ENCODE peak calls at places on chromosomes 4 and X, in ten cellular contexts. I is CD4-positive, alpha-beta memory T cell; E is heart right ventricle; O is tibial nerve; L is breast epithelium; H is esophagus muscularis mucosa; D is ovary; Y is CD8-positive, alpha-beta T cell; X is testis; J is H9. F is an unnamed sample.

GRCh38 chr4:145679520-145679919 is 426 bp upstream of the C4orf51 start:
- DNase-seq in I (no peak), E (no peak), O (no peak), L (no peak), H (no peak), D (no peak), Y (no peak), X (no peak), J (no peak), F (no peak)

GRCh38 chr4:1939664-1940509 is 68.7 kb downstream of the NSD2 start:
- DNase-seq in I (no peak), E (no peak), O (no peak), L (no peak), H (no peak), D (no peak), Y (no peak), X (no peak), J (no peak), F (no peak)

GRCh38 chrX:109830704-109831206 is 97.7 kb upstream of the ACSL4 start:
- DNase-seq in I (no peak), E (no peak), O (no peak), L (no peak), H (no peak), D (no peak), Y (no peak), X (no peak), J (no peak), F (no peak)

GRCh38 chrX:129006491-129006890 is 516.8 kb downstream of the SMARCA1 start:
- DNase-seq in I (no peak), E (no peak), O (no peak), L (no peak), H (no peak), D (no peak), Y (no peak), X (no peak), J (no peak), F (no peak)

GRCh38 chrX:129549124-129549523 is 9.1 kb downstream of the OCRL start:
- DNase-seq in I (no peak), E (no peak), O (no peak), L (no peak), H (no peak), D (no peak), Y (no peak), X (peak), J (no peak), F (no peak)

GRCh38 chrX:2500681-2501151 is at the start of the genes DHRSX and ZBED1:
- DNase-seq in I (peak), E (peak), O (no peak), L (no peak), H (no peak), D (peak), Y (no peak), X (no peak), J (no peak), F (no peak)

GRCh38 chrX:109484886-109485285 is 3.0 kb upstream of the GUCY2F start:
- DNase-seq in I (no peak), E (no peak), O (no peak), L (no peak), H (no peak), D (no peak), Y (no peak), X (no peak), J (no peak), F (no peak)

GRCh38 chrX:53261573-53261972 is 19.8 kb downstream of the IQSEC2 start:
- DNase-seq in I (peak), E (no peak), O (no peak), L (no peak), H (no peak), D (no peak), Y (no peak), X (no peak), J (no peak), F (no peak)

GRCh38 chr4:186351672-186352194 is 85.7 kb downstream of the F11 start:
- DNase-seq in I (no peak), E (no peak), O (no peak), L (no peak), H (peak), D (no peak), Y (no peak), X (no peak), J (no peak), F (no peak)

GRCh38 chr4:87052615-87053014 is 117.8 kb downstream of the AFF1 start:
- DNase-seq in I (no peak), E (no peak), O (no peak), L (no peak), H (peak), D (no peak), Y (no peak), X (no peak), J (no peak), F (no peak)

GRCh38 chrX:63918611-63919010 is 133.6 kb upstream of the ARHGEF9 start:
- DNase-seq in I (no peak), E (no peak), O (no peak), L (no peak), H (no peak), D (no peak), Y (no peak), X (no peak), J (no peak), F (no peak)

GRCh38 chr4:78644744-78645330 is 93.3 kb downstream of the ANXA3 start:
- DNase-seq in I (peak), E (peak), O (peak), L (no peak), H (no peak), D (peak), Y (peak), X (peak), J (peak), F (no peak)

GRCh38 chr4:5712517-5712916 is 1.5 kb downstream of the EVC start:
- DNase-seq in I (no peak), E (no peak), O (no peak), L (no peak), H (no peak), D (no peak), Y (no peak), X (no peak), J (no peak), F (no peak)

GRCh38 chr4:10461091-10461849 is 4.0 kb upstream of the ZNF518B start:
- DNase-seq in I (peak), E (peak), O (peak), L (no peak), H (no peak), D (peak), Y (peak), X (peak), J (peak), F (no peak)

GRCh38 chrX:12065251-12065650 is 73.0 kb upstream of the FRMPD4 start:
- DNase-seq in I (no peak), E (no peak), O (no peak), L (no peak), H (no peak), D (no peak), Y (no peak), X (peak), J (peak), F (no peak)

GRCh38 chr4:15162465-15163283 is 160.4 kb downstream of the CPEB2 start:
- DNase-seq in I (no peak), E (no peak), O (no peak), L (no peak), H (no peak), D (no peak), Y (no peak), X (no peak), J (no peak), F (no peak)

GRCh38 chr4:140038031-140038533 is 115.9 kb downstream of the MAML3 start:
- DNase-seq in I (no peak), E (no peak), O (no peak), L (no peak), H (no peak), D (no peak), Y (no peak), X (no peak), J (no peak), F (no peak)

GRCh38 chrX:152640039-152640818 is 2.5 kb downstream of the GABRQ start:
- DNase-seq in I (no peak), E (no peak), O (no peak), L (no peak), H (peak), D (no peak), Y (no peak), X (no peak), J (peak), F (peak)

GRCh38 chrX:28189011-28189410 is 207.8 kb upstream of the DCAF8L1 start:
- DNase-seq in I (no peak), E (no peak), O (no peak), L (no peak), H (no peak), D (no peak), Y (no peak), X (no peak), J (no peak), F (no peak)

GRCh38 chr4:3715251-3716033 is 50.7 kb upstream of the ADRA2C start:
- DNase-seq in I (no peak), E (peak), O (no peak), L (no peak), H (no peak), D (peak), Y (no peak), X (no peak), J (no peak), F (no peak)

GRCh38 chrX:26138043-26138442 is at the start of gene MAGEB18:
- DNase-seq in I (no peak), E (no peak), O (no peak), L (no peak), H (no peak), D (no peak), Y (no peak), X (no peak), J (no peak), F (no peak)

GRCh38 chr4:76726141-76726540 is 171.8 kb downstream of the SOWAHB start:
- DNase-seq in I (no peak), E (no peak), O (no peak), L (no peak), H (no peak), D (no peak), Y (no peak), X (no peak), J (no peak), F (no peak)

GRCh38 chr4:139735381-139736256 is 70.0 kb downstream of the MGST2 start:
- DNase-seq in I (no peak), E (peak), O (no peak), L (no peak), H (no peak), D (peak), Y (no peak), X (peak), J (peak), F (no peak)

GRCh38 chrX:2595258-2595657 is 94.5 kb upstream of the DHRSX start:
- DNase-seq in I (no peak), E (no peak), O (no peak), L (no peak), H (no peak), D (no peak), Y (no peak), X (no peak), J (no peak), F (no peak)

GRCh38 chr4:105758958-105759357 is 50.4 kb downstream of the GSTCD start:
- DNase-seq in I (no peak), E (no peak), O (no peak), L (no peak), H (no peak), D (no peak), Y (no peak), X (no peak), J (no peak), F (no peak)

GRCh38 chr4:89031272-89031671 is 25.7 kb downstream of the FAM13A start:
- DNase-seq in I (no peak), E (no peak), O (no peak), L (no peak), H (no peak), D (no peak), Y (no peak), X (no peak), J (no peak), F (no peak)

GRCh38 chr4:147355849-147356248 is 125.0 kb upstream of the EDNRA start:
- DNase-seq in I (no peak), E (no peak), O (no peak), L (no peak), H (no peak), D (no peak), Y (no peak), X (no peak), J (no peak), F (no peak)

GRCh38 chr4:55214172-55214571 is 88.8 kb upstream of the KDR start:
- DNase-seq in I (no peak), E (no peak), O (no peak), L (no peak), H (no peak), D (no peak), Y (no peak), X (no peak), J (no peak), F (no peak)

GRCh38 chr4:139875456-139875855 is 209.8 kb downstream of the MGST2 start:
- DNase-seq in I (no peak), E (no peak), O (no peak), L (no peak), H (no peak), D (no peak), Y (no peak), X (no peak), J (peak), F (no peak)

GRCh38 chrX:43860646-43861370 is 21.4 kb downstream of the MAOB start:
- DNase-seq in I (no peak), E (no peak), O (peak), L (no peak), H (no peak), D (no peak), Y (no peak), X (no peak), J (no peak), F (no peak)

GRCh38 chr4:26083987-26084386 is 170.0 kb downstream of the SMIM20 start:
- DNase-seq in I (no peak), E (no peak), O (no peak), L (no peak), H (no peak), D (no peak), Y (no peak), X (no peak), J (no peak), F (no peak)

GRCh38 chr4:102553982-102554381 is 52.8 kb downstream of the NFKB1 start:
- DNase-seq in I (no peak), E (no peak), O (no peak), L (no peak), H (no peak), D (no peak), Y (no peak), X (no peak), J (no peak), F (no peak)

GRCh38 chr4:64230709-64231310 is 178.4 kb downstream of the TECRL start:
- DNase-seq in I (no peak), E (no peak), O (no peak), L (no peak), H (no peak), D (no peak), Y (no peak), X (peak), J (no peak), F (no peak)

GRCh38 chr4:85556293-85556692 is 81.3 kb downstream of the ARHGAP24 start:
- DNase-seq in I (no peak), E (no peak), O (no peak), L (no peak), H (no peak), D (no peak), Y (no peak), X (no peak), J (no peak), F (no peak)

GRCh38 chrX:56783996-56784620 is 55.1 kb downstream of the NBDY start:
- DNase-seq in I (no peak), E (no peak), O (no peak), L (no peak), H (no peak), D (peak), Y (no peak), X (no peak), J (no peak), F (no peak)

GRCh38 chr4:37748546-37748945 is 62.4 kb upstream of the RELL1 start:
- DNase-seq in I (no peak), E (no peak), O (no peak), L (no peak), H (no peak), D (no peak), Y (no peak), X (no peak), J (no peak), F (no peak)

GRCh38 chr4:24973471-24974251 is 57.1 kb downstream of the LGI2 start:
- DNase-seq in I (no peak), E (peak), O (peak), L (peak), H (no peak), D (no peak), Y (no peak), X (peak), J (peak), F (peak)

GRCh38 chrX:129957241-129958099 is 25.0 kb upstream of the BCORL1 start:
- DNase-seq in I (no peak), E (peak), O (peak), L (no peak), H (no peak), D (peak), Y (no peak), X (peak), J (peak), F (no peak)

GRCh38 chrX:152904151-152905080 is 6.5 kb downstream of the ZNF185 start:
- DNase-seq in I (peak), E (peak), O (peak), L (no peak), H (no peak), D (peak), Y (no peak), X (peak), J (peak), F (no peak)

GRCh38 chr4:91758487-91758886 is 545.3 kb upstream of the GRID2 start:
- DNase-seq in I (no peak), E (no peak), O (no peak), L (no peak), H (no peak), D (no peak), Y (no peak), X (no peak), J (no peak), F (no peak)

GRCh38 chr4:7938513-7939376 is 916 bp downstream of the AFAP1 start:
- DNase-seq in I (peak), E (peak), O (peak), L (peak), H (peak), D (peak), Y (no peak), X (peak), J (no peak), F (no peak)
- H3K27ac ChIP-seq in I (peak), E (peak), O (peak), L (peak), H (peak), D (peak), Y (peak), X (peak), J (no peak), F (peak)

GRCh38 chr4:168811793-168812651 is 198.0 kb downstream of the CBR4 start:
- DNase-seq in I (no peak), E (no peak), O (no peak), L (no peak), H (no peak), D (no peak), Y (no peak), X (no peak), J (no peak), F (no peak)
- H3K27ac ChIP-seq in I (no peak), E (peak), O (peak), L (peak), H (peak), D (no peak), Y (no peak), X (peak), J (no peak), F (peak)

GRCh38 chrX:69705818-69706217 is 89.9 kb downstream of the EDA start:
- DNase-seq in I (no peak), E (no peak), O (no peak), L (no peak), H (no peak), D (no peak), Y (no peak), X (no peak), J (no peak), F (no peak)
- H3K27ac ChIP-seq in I (no peak), E (no peak), O (no peak), L (no peak), H (no peak), D (no peak), Y (no peak), X (no peak), J (peak), F (no peak)

GRCh38 chr4:148790246-148790645 is 348.0 kb upstream of the NR3C2 start:
- DNase-seq in I (no peak), E (no peak), O (no peak), L (no peak), H (no peak), D (no peak), Y (no peak), X (no peak), J (no peak), F (no peak)
- H3K27ac ChIP-seq in I (no peak), E (no peak), O (no peak), L (no peak), H (no peak), D (no peak), Y (no peak), X (no peak), J (no peak), F (no peak)

GRCh38 chr4:128462104-128462783 is 174.6 kb upstream of the PGRMC2 start:
- DNase-seq in I (no peak), E (no peak), O (no peak), L (no peak), H (no peak), D (no peak), Y (no peak), X (peak), J (no peak), F (no peak)
- H3K27ac ChIP-seq in I (no peak), E (no peak), O (peak), L (no peak), H (no peak), D (no peak), Y (no peak), X (peak), J (no peak), F (no peak)

GRCh38 chrX:39563189-39563588 is 534.6 kb downstream of the BCOR start:
- DNase-seq in I (no peak), E (no peak), O (no peak), L (no peak), H (no peak), D (no peak), Y (no peak), X (no peak), J (no peak), F (no peak)
- H3K27ac ChIP-seq in I (no peak), E (no peak), O (no peak), L (no peak), H (no peak), D (no peak), Y (no peak), X (no peak), J (no peak), F (no peak)

GRCh38 chr4:95548738-95549245 is at the start of gene UNC5C:
- DNase-seq in I (no peak), E (peak), O (peak), L (no peak), H (no peak), D (peak), Y (no peak), X (peak), J (peak), F (peak)
- H3K27ac ChIP-seq in I (no peak), E (peak), O (peak), L (peak), H (peak), D (peak), Y (no peak), X (peak), J (no peak), F (peak)

GRCh38 chrX:139909716-139910115 is 23.1 kb downstream of the ATP11C start:
- DNase-seq in I (no peak), E (no peak), O (no peak), L (no peak), H (no peak), D (no peak), Y (no peak), X (no peak), J (no peak), F (no peak)

GRCh38 chrX:139920306-139920705 is 12.5 kb downstream of the ATP11C start:
- DNase-seq in I (no peak), E (no peak), O (no peak), L (no peak), H (no peak), D (no peak), Y (no peak), X (no peak), J (no peak), F (no peak)

DNA sequence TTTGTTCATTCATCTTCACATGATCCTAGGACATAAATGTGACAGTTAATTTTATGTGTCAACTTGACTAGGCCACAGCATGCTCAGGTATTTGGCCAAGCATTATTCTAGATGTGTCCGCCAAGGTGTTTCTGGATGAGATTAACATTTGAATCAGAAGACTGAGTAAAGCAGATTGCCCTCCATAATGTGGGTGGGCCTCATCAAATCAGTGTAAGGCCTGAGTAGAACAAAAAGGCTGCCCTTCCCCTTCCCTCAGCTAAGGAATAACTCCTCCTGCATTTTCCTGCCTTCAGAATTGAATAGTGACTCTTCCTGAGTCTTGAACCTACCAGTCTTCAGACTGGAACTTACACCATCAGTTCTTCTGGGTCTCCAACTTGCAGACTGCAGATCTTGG is 18.4 kb downstream of the ATP11C start:
- DNase-seq in I (no peak), E (no peak), O (no peak), L (no peak), H (no peak), D (no peak), Y (no peak), X (no peak), J (no peak), F (no peak)
- H3K27ac ChIP-seq in I (no peak), E (no peak), O (no peak), L (no peak), H (no peak), D (no peak), Y (no peak), X (no peak), J (no peak), F (no peak)

F was measured in vagina.